ENCODE peak calls at places on chromosomes 11 and 22, in seven cellular contexts. One of them, this sample, is unnamed.

GRCh38 chr11:65780770-65781151 is at the start of gene AP5B1:
- DNase-seq in kidney: peak
- DNase-seq in NCI-H69: peak
- DNase-seq in AG04450: no peak
- DNase-seq in GM10248: peak
- DNase-seq in HL-60: peak
- DNase-seq in BE2C: peak
- DNase-seq in this sample: peak

GRCh38 chr11:120482149-120482548 is 29.4 kb upstream of the GRIK4 start:
- DNase-seq in NCI-H69: no peak
- DNase-seq in kidney: no peak
- DNase-seq in GM10248: no peak
- DNase-seq in BE2C: peak
- DNase-seq in HL-60: no peak
- DNase-seq in AG04450: no peak
- DNase-seq in this sample: no peak

GRCh38 chr11:38256436-38256835 is 1658.4 kb upstream of the RAG2 start:
- DNase-seq in BE2C: no peak
- DNase-seq in NCI-H69: peak
- DNase-seq in HL-60: no peak
- DNase-seq in GM10248: no peak
- DNase-seq in AG04450: no peak
- DNase-seq in kidney: no peak
- DNase-seq in this sample: no peak

GRCh38 chr11:65116370-65117205 is 913 bp downstream of the ZNHIT2 start:
- DNase-seq in BE2C: no peak
- DNase-seq in AG04450: peak
- DNase-seq in HL-60: peak
- DNase-seq in NCI-H69: peak
- DNase-seq in GM10248: no peak
- DNase-seq in kidney: peak
- DNase-seq in this sample: peak

GRCh38 chr11:75759832-75760231 is 8.7 kb upstream of the DGAT2 start:
- DNase-seq in AG04450: no peak
- DNase-seq in NCI-H69: peak
- DNase-seq in kidney: no peak
- DNase-seq in HL-60: no peak
- DNase-seq in BE2C: no peak
- DNase-seq in GM10248: no peak
- DNase-seq in this sample: no peak

GRCh38 chr11:128021304-128022006 is 565.9 kb downstream of the ETS1 start:
- DNase-seq in kidney: no peak
- DNase-seq in GM10248: no peak
- DNase-seq in NCI-H69: peak
- DNase-seq in HL-60: no peak
- DNase-seq in BE2C: no peak
- DNase-seq in AG04450: no peak
- DNase-seq in this sample: no peak

GRCh38 chr22:41772645-41773044 is 27.8 kb upstream of the CCDC134 start:
- DNase-seq in kidney: no peak
- DNase-seq in GM10248: no peak
- DNase-seq in AG04450: no peak
- DNase-seq in HL-60: no peak
- DNase-seq in NCI-H69: no peak
- DNase-seq in BE2C: no peak
- DNase-seq in this sample: no peak

GRCh38 chr11:102833731-102834130 is 9.7 kb downstream of the MMP3 start:
- DNase-seq in AG04450: no peak
- DNase-seq in NCI-H69: no peak
- DNase-seq in GM10248: no peak
- DNase-seq in kidney: no peak
- DNase-seq in BE2C: no peak
- DNase-seq in HL-60: no peak
- DNase-seq in this sample: no peak

GRCh38 chr11:62004473-62004872 is 37.0 kb upstream of the FTH1 start:
- DNase-seq in GM10248: peak
- DNase-seq in BE2C: no peak
- DNase-seq in kidney: no peak
- DNase-seq in NCI-H69: peak
- DNase-seq in AG04450: peak
- DNase-seq in HL-60: no peak
- DNase-seq in this sample: no peak

GRCh38 chr11:96388891-96389603 is 665 bp downstream of the CCDC82 start:
- DNase-seq in AG04450: peak
- DNase-seq in BE2C: no peak
- DNase-seq in NCI-H69: peak
- DNase-seq in HL-60: no peak
- DNase-seq in GM10248: no peak
- DNase-seq in kidney: no peak
- DNase-seq in this sample: no peak